ENCODE peak calls at places on chromosomes 13 and 19, in nine cellular contexts. One of them, this sample, is unnamed.
A peak's percentile ranks its signal among the peaks of the same experiment; 100 is the strongest.

GRCh38 chr19:34193439-34193838 is 21.1 kb downstream of the LSM14A start:
- DNase-seq in fibroblast of lung: no peak
- DNase-seq in endodermal cell: no peak
- DNase-seq in GM23248: no peak
- DNase-seq in H1: no peak
- DNase-seq in mesenchymal stem cell: no peak
- DNase-seq in astrocyte: no peak
- DNase-seq in K562: no peak
- DNase-seq in HCT116: no peak
- DNase-seq in this sample: peak; percentile 92

GRCh38 chr13:25380741-25381324 is 9.1 kb downstream of the ATP8A2 start:
- DNase-seq in fibroblast of lung: no peak
- DNase-seq in endodermal cell: no peak
- DNase-seq in GM23248: no peak
- DNase-seq in H1: no peak
- DNase-seq in mesenchymal stem cell: no peak
- DNase-seq in astrocyte: no peak
- DNase-seq in K562: peak; percentile 29
- DNase-seq in HCT116: no peak
- DNase-seq in this sample: no peak

GRCh38 chr13:105083986-105084385 is 1451.5 kb downstream of the EFNB2 start:
- DNase-seq in fibroblast of lung: no peak
- DNase-seq in endodermal cell: no peak
- DNase-seq in GM23248: no peak
- DNase-seq in H1: no peak
- DNase-seq in mesenchymal stem cell: no peak
- DNase-seq in astrocyte: no peak
- DNase-seq in K562: no peak
- DNase-seq in HCT116: no peak
- DNase-seq in this sample: no peak

GRCh38 chr13:48078251-48078656 is 16.6 kb downstream of the MED4 start:
- DNase-seq in fibroblast of lung: peak; percentile 3
- DNase-seq in endodermal cell: peak; percentile 51
- DNase-seq in GM23248: peak; percentile 13
- DNase-seq in H1: no peak
- DNase-seq in mesenchymal stem cell: no peak
- DNase-seq in astrocyte: no peak
- DNase-seq in K562: no peak
- DNase-seq in HCT116: peak; percentile 13
- DNase-seq in this sample: peak; percentile 85

GRCh38 chr19:46426035-46426505 is 2.7 kb downstream of the PNMA8C start:
- DNase-seq in fibroblast of lung: peak; percentile 43
- DNase-seq in endodermal cell: no peak
- DNase-seq in GM23248: peak; percentile 51
- DNase-seq in H1: no peak
- DNase-seq in mesenchymal stem cell: peak; percentile 62
- DNase-seq in astrocyte: no peak
- DNase-seq in K562: no peak
- DNase-seq in HCT116: no peak
- DNase-seq in this sample: no peak

GRCh38 chr19:33102893-33103292 is 21.9 kb downstream of the GPATCH1 start:
- DNase-seq in fibroblast of lung: no peak
- DNase-seq in endodermal cell: no peak
- DNase-seq in GM23248: no peak
- DNase-seq in H1: no peak
- DNase-seq in mesenchymal stem cell: no peak
- DNase-seq in astrocyte: no peak
- DNase-seq in K562: no peak
- DNase-seq in HCT116: no peak
- DNase-seq in this sample: no peak

GRCh38 chr13:44317752-44318550 is 55.7 kb upstream of the SERP2 start:
- DNase-seq in fibroblast of lung: peak; percentile 89
- DNase-seq in endodermal cell: no peak
- DNase-seq in GM23248: peak; percentile 69
- DNase-seq in H1: no peak
- DNase-seq in mesenchymal stem cell: no peak
- DNase-seq in astrocyte: peak; percentile 88
- DNase-seq in K562: no peak
- DNase-seq in HCT116: no peak
- DNase-seq in this sample: no peak

GRCh38 chr13:26253262-26253786 is 605 bp upstream of the CDK8 start:
- DNase-seq in fibroblast of lung: no peak
- DNase-seq in endodermal cell: no peak
- DNase-seq in GM23248: no peak
- DNase-seq in H1: no peak
- DNase-seq in mesenchymal stem cell: no peak
- DNase-seq in astrocyte: no peak
- DNase-seq in K562: no peak
- DNase-seq in HCT116: no peak
- DNase-seq in this sample: no peak

GRCh38 chr19:42396248-42396541 is 6.1 kb upstream of the CNFN start:
- DNase-seq in fibroblast of lung: no peak
- DNase-seq in endodermal cell: no peak
- DNase-seq in GM23248: no peak
- DNase-seq in H1: no peak
- DNase-seq in mesenchymal stem cell: no peak
- DNase-seq in astrocyte: no peak
- DNase-seq in K562: peak; percentile 69
- DNase-seq in HCT116: no peak
- DNase-seq in this sample: peak; percentile 62

GRCh38 chr19:31451686-31452325 is 102.6 kb upstream of the TSHZ3 start:
- DNase-seq in fibroblast of lung: peak; percentile 53
- DNase-seq in endodermal cell: no peak
- DNase-seq in GM23248: peak; percentile 47
- DNase-seq in H1: no peak
- DNase-seq in mesenchymal stem cell: no peak
- DNase-seq in astrocyte: peak; percentile 27
- DNase-seq in K562: no peak
- DNase-seq in HCT116: no peak
- DNase-seq in this sample: no peak

GRCh38 chr13:26628706-26629105 is 71.2 kb downstream of the WASF3 start:
- DNase-seq in fibroblast of lung: peak; percentile 34
- DNase-seq in endodermal cell: peak; percentile 64
- DNase-seq in GM23248: peak; percentile 48
- DNase-seq in H1: no peak
- DNase-seq in mesenchymal stem cell: no peak
- DNase-seq in astrocyte: peak; percentile 10
- DNase-seq in K562: no peak
- DNase-seq in HCT116: no peak
- DNase-seq in this sample: peak; percentile 69

GRCh38 chr19:18070181-18070580 is 16.6 kb downstream of the IL12RB1 start:
- DNase-seq in fibroblast of lung: peak; percentile 6
- DNase-seq in endodermal cell: no peak
- DNase-seq in GM23248: no peak
- DNase-seq in H1: no peak
- DNase-seq in mesenchymal stem cell: no peak
- DNase-seq in astrocyte: no peak
- DNase-seq in K562: no peak
- DNase-seq in HCT116: no peak
- DNase-seq in this sample: no peak

GRCh38 chr13:95865080-95865597 is 188.1 kb downstream of the UGGT2 start:
- DNase-seq in fibroblast of lung: peak; percentile 30
- DNase-seq in endodermal cell: no peak
- DNase-seq in GM23248: no peak
- DNase-seq in H1: no peak
- DNase-seq in mesenchymal stem cell: no peak
- DNase-seq in astrocyte: peak; percentile 22
- DNase-seq in K562: no peak
- DNase-seq in HCT116: no peak
- DNase-seq in this sample: no peak

GRCh38 chr19:38394488-38394887 is 6.0 kb downstream of the SPRED3 start:
- DNase-seq in fibroblast of lung: no peak
- DNase-seq in endodermal cell: peak; percentile 98
- DNase-seq in GM23248: peak; percentile 37
- DNase-seq in H1: peak; percentile 95
- DNase-seq in mesenchymal stem cell: no peak
- DNase-seq in astrocyte: no peak
- DNase-seq in K562: no peak
- DNase-seq in HCT116: no peak
- DNase-seq in this sample: no peak

GRCh38 chr13:99926014-99926731 is 45.4 kb downstream of the ZIC5 start:
- DNase-seq in fibroblast of lung: peak; percentile 34
- DNase-seq in endodermal cell: no peak
- DNase-seq in GM23248: peak; percentile 59
- DNase-seq in H1: no peak
- DNase-seq in mesenchymal stem cell: no peak
- DNase-seq in astrocyte: peak; percentile 12
- DNase-seq in K562: no peak
- DNase-seq in HCT116: peak; percentile 15
- DNase-seq in this sample: no peak

DNA sequence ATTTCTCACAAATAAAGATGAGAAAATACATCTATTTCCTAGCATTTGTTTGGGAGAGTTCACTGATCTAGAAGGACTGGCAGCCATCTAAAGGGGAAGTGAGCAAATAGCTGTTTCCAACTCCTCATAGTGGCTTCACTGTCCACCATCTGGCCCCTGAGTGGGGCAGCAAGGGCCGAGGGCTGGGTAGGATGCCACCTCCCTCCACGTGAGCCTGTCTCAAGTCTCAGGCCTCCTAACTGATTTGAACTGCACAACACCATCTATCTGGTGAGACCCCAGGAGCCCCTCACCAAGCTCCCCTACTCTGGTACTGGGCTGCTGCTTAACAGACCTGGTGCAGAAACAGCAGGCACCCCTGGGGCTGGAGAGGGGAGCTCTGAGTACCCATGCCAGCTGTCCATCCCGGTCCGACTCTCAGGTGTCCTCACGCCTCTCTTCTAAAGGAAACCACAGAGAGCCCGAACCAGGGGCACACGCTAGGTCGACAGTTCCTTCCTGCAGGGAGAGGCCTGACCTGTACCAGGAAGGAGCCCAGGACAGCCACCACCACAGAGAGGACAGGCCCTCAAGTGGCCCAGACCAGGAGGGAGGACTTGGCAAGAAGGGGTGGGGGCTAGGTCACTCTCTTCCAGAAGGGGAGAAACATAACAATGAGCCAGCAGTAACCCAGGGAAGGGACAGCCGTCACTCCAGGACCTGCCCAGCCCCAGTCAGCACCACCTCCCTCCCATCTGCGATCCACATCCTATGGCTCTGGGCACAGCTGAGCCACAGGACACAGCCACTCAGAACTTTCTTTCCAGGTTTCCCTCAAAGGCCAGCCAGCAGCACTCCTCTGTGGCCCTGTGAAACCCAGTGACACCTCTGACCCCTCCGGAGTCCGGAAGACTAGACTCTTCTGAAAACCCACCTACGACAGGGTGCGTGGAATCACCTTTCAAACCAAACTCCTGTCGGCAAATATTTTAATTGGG is 12.9 kb upstream of the SLC35E1 start:
- DNase-seq in fibroblast of lung: no peak
- DNase-seq in endodermal cell: no peak
- DNase-seq in GM23248: peak; percentile 34
- DNase-seq in H1: no peak
- DNase-seq in mesenchymal stem cell: no peak
- DNase-seq in astrocyte: no peak
- DNase-seq in K562: peak; percentile 42
- DNase-seq in HCT116: no peak
- DNase-seq in this sample: no peak
- H3K9ac ChIP-seq in fibroblast of lung: no peak overlapping the region
- H3K9ac ChIP-seq in endodermal cell: no peak overlapping the region
- H3K9ac ChIP-seq in GM23248: peak overlapping the region; percentile 61
- H3K9ac ChIP-seq in H1: no peak overlapping the region
- H3K9ac ChIP-seq in mesenchymal stem cell: peak overlapping the region; percentile 2
- H3K9ac ChIP-seq in astrocyte: peak overlapping the region; percentile 55
- H3K9ac ChIP-seq in K562: peak overlapping the region; percentile 85
- H3K9ac ChIP-seq in HCT116: peak overlapping the region; percentile 8
- H3K9ac ChIP-seq in this sample: peak overlapping the region; percentile 82

GRCh38 chr19:2623743-2624142 is 78.8 kb downstream of the GNG7 start:
- DNase-seq in fibroblast of lung: no peak
- DNase-seq in endodermal cell: no peak
- DNase-seq in GM23248: no peak
- DNase-seq in H1: no peak
- DNase-seq in mesenchymal stem cell: no peak
- DNase-seq in astrocyte: no peak
- DNase-seq in K562: no peak
- DNase-seq in HCT116: no peak
- DNase-seq in this sample: peak; percentile 58
- H3K9ac ChIP-seq in fibroblast of lung: no peak overlapping the region
- H3K9ac ChIP-seq in endodermal cell: no peak overlapping the region
- H3K9ac ChIP-seq in GM23248: no peak overlapping the region
- H3K9ac ChIP-seq in H1: no peak overlapping the region
- H3K9ac ChIP-seq in mesenchymal stem cell: no peak overlapping the region
- H3K9ac ChIP-seq in astrocyte: no peak overlapping the region
- H3K9ac ChIP-seq in K562: no peak overlapping the region
- H3K9ac ChIP-seq in HCT116: no peak overlapping the region
- H3K9ac ChIP-seq in this sample: peak overlapping the region; percentile 26

GRCh38 chr19:7874080-7874856 is at the start of gene PRR36:
- DNase-seq in fibroblast of lung: no peak
- DNase-seq in endodermal cell: peak; percentile 95
- DNase-seq in GM23248: no peak
- DNase-seq in H1: peak; percentile 93
- DNase-seq in mesenchymal stem cell: peak; percentile 26
- DNase-seq in astrocyte: no peak
- DNase-seq in K562: no peak
- DNase-seq in HCT116: no peak
- DNase-seq in this sample: no peak
- H3K9ac ChIP-seq in fibroblast of lung: no peak within 1 kb of the TSS
- H3K9ac ChIP-seq in endodermal cell: peak within 1 kb of the TSS; percentile 38
- H3K9ac ChIP-seq in GM23248: no peak within 1 kb of the TSS
- H3K9ac ChIP-seq in H1: peak within 1 kb of the TSS; percentile 57
- H3K9ac ChIP-seq in mesenchymal stem cell: no peak within 1 kb of the TSS
- H3K9ac ChIP-seq in astrocyte: no peak within 1 kb of the TSS
- H3K9ac ChIP-seq in K562: peak within 1 kb of the TSS; percentile 67
- H3K9ac ChIP-seq in HCT116: peak within 1 kb of the TSS; percentile 41
- H3K9ac ChIP-seq in this sample: no peak within 1 kb of the TSS

GRCh38 chr13:50912851-50913250 is 3.3 kb downstream of the RNASEH2B start:
- DNase-seq in fibroblast of lung: no peak
- DNase-seq in endodermal cell: no peak
- DNase-seq in GM23248: no peak
- DNase-seq in H1: no peak
- DNase-seq in mesenchymal stem cell: peak; percentile 29
- DNase-seq in astrocyte: no peak
- DNase-seq in K562: no peak
- DNase-seq in HCT116: no peak
- DNase-seq in this sample: no peak

GRCh38 chr13:50910483-50910805 is 853 bp downstream of the RNASEH2B start:
- DNase-seq in fibroblast of lung: peak; percentile 62
- DNase-seq in endodermal cell: peak; percentile 80
- DNase-seq in GM23248: peak; percentile 71
- DNase-seq in H1: peak; percentile 63
- DNase-seq in mesenchymal stem cell: peak; percentile 63
- DNase-seq in astrocyte: peak; percentile 48
- DNase-seq in K562: peak; percentile 32
- DNase-seq in HCT116: peak; percentile 27
- DNase-seq in this sample: no peak

GRCh38 chr13:50911937-50912624 is 2.5 kb downstream of the RNASEH2B start:
- DNase-seq in fibroblast of lung: peak; percentile 88
- DNase-seq in endodermal cell: peak; percentile 97
- DNase-seq in GM23248: peak; percentile 86
- DNase-seq in H1: peak; percentile 95
- DNase-seq in mesenchymal stem cell: peak; percentile 94
- DNase-seq in astrocyte: peak; percentile 79
- DNase-seq in K562: peak; percentile 72
- DNase-seq in HCT116: peak; percentile 80
- DNase-seq in this sample: peak; percentile 98

GRCh38 chr13:50909605-50910482 is at the start of gene RNASEH2B:
- DNase-seq in fibroblast of lung: peak; percentile 67
- DNase-seq in endodermal cell: peak; percentile 89
- DNase-seq in GM23248: peak; percentile 77
- DNase-seq in H1: peak; percentile 83
- DNase-seq in mesenchymal stem cell: peak; percentile 73
- DNase-seq in astrocyte: peak; percentile 52
- DNase-seq in K562: peak; percentile 78
- DNase-seq in HCT116: peak; percentile 60
- DNase-seq in this sample: peak; percentile 91

GRCh38 chr13:50911051-50911690 is 1.6 kb downstream of the RNASEH2B start:
- DNase-seq in fibroblast of lung: peak; percentile 7
- DNase-seq in endodermal cell: no peak
- DNase-seq in GM23248: peak; percentile 39
- DNase-seq in H1: no peak
- DNase-seq in mesenchymal stem cell: peak; percentile 65
- DNase-seq in astrocyte: no peak
- DNase-seq in K562: peak; percentile 44
- DNase-seq in HCT116: no peak
- DNase-seq in this sample: peak; percentile 74
- H3K9ac ChIP-seq in fibroblast of lung: no peak overlapping the region
- H3K9ac ChIP-seq in endodermal cell: no peak overlapping the region
- H3K9ac ChIP-seq in GM23248: peak overlapping the region; percentile 93
- H3K9ac ChIP-seq in H1: no peak overlapping the region
- H3K9ac ChIP-seq in mesenchymal stem cell: peak overlapping the region; percentile 96
- H3K9ac ChIP-seq in astrocyte: peak overlapping the region; percentile 89
- H3K9ac ChIP-seq in K562: no peak overlapping the region
- H3K9ac ChIP-seq in HCT116: peak overlapping the region; percentile 87
- H3K9ac ChIP-seq in this sample: peak overlapping the region; percentile 96

This sample was measured in Karpas-422.